ENCODE peak calls at places on chromosomes 11 and 22, in four cellular contexts. One of them, this sample, is unnamed.

GRCh38 chr11:123111465-123111864 is 49.5 kb upstream of the HSPA8 start:
- DNase-seq in IMR-90: peak
- DNase-seq in mesendoderm: peak
- DNase-seq in neuronal stem cell: peak
- DNase-seq in this sample: peak

GRCh38 chr22:37381489-37381888 is 45.8 kb downstream of the ELFN2 start:
- DNase-seq in IMR-90: peak
- DNase-seq in mesendoderm: no peak
- DNase-seq in neuronal stem cell: no peak
- DNase-seq in this sample: no peak

GRCh38 chr11:118310271-118310670 is 5.7 kb downstream of the CD3E start:
- DNase-seq in IMR-90: no peak
- DNase-seq in mesendoderm: no peak
- DNase-seq in neuronal stem cell: no peak
- DNase-seq in this sample: no peak

GRCh38 chr11:46674463-46675287 is 25.7 kb downstream of the ARHGAP1 start:
- DNase-seq in IMR-90: peak
- DNase-seq in mesendoderm: peak
- DNase-seq in neuronal stem cell: peak
- DNase-seq in this sample: peak

GRCh38 chr11:57464343-57465181 is 4.2 kb downstream of the RTN4RL2 start:
- DNase-seq in IMR-90: peak
- DNase-seq in mesendoderm: peak
- DNase-seq in neuronal stem cell: no peak
- DNase-seq in this sample: peak

GRCh38 chr11:88398372-88399140 is 61.0 kb upstream of the CTSC start:
- DNase-seq in IMR-90: peak
- DNase-seq in mesendoderm: peak
- DNase-seq in neuronal stem cell: no peak
- DNase-seq in this sample: peak

GRCh38 chr11:9142732-9143131 is 51.3 kb upstream of the SCUBE2 start:
- DNase-seq in IMR-90: no peak
- DNase-seq in mesendoderm: no peak
- DNase-seq in neuronal stem cell: no peak
- DNase-seq in this sample: no peak

GRCh38 chr11:125069008-125069407 is 5.9 kb downstream of the SLC37A2 start:
- DNase-seq in IMR-90: peak
- DNase-seq in mesendoderm: no peak
- DNase-seq in neuronal stem cell: no peak
- DNase-seq in this sample: no peak

GRCh38 chr22:46430961-46431838 is 95.7 kb downstream of the TRMU start:
- DNase-seq in IMR-90: no peak
- DNase-seq in mesendoderm: no peak
- DNase-seq in neuronal stem cell: no peak
- DNase-seq in this sample: no peak

GRCh38 chr11:94838027-94838610 is 70.0 kb downstream of the AMOTL1 start:
- DNase-seq in IMR-90: no peak
- DNase-seq in mesendoderm: no peak
- DNase-seq in neuronal stem cell: no peak
- DNase-seq in this sample: no peak

GRCh38 chr11:115659061-115659963 is 155.1 kb upstream of the CADM1 start:
- DNase-seq in IMR-90: peak
- DNase-seq in mesendoderm: peak
- DNase-seq in neuronal stem cell: no peak
- DNase-seq in this sample: no peak

GRCh38 chr22:24181996-24182560 is 791 bp downstream of the SUSD2 start:
- DNase-seq in IMR-90: no peak
- DNase-seq in mesendoderm: no peak
- DNase-seq in neuronal stem cell: no peak
- DNase-seq in this sample: no peak

GRCh38 chr11:69496202-69496557 is 14.7 kb downstream of the LINC01488 start:
- DNase-seq in IMR-90: no peak
- DNase-seq in mesendoderm: no peak
- DNase-seq in neuronal stem cell: no peak
- DNase-seq in this sample: no peak

GRCh38 chr11:111949519-111950426 is 12.6 kb downstream of the DIXDC1 start:
- DNase-seq in IMR-90: no peak
- DNase-seq in mesendoderm: no peak
- DNase-seq in neuronal stem cell: no peak
- DNase-seq in this sample: no peak

GRCh38 chr22:36734171-36735058 is 30.9 kb upstream of the CACNG2 start:
- DNase-seq in IMR-90: peak
- DNase-seq in mesendoderm: peak
- DNase-seq in neuronal stem cell: no peak
- DNase-seq in this sample: no peak

GRCh38 chr22:50440544-50441249 is 34.1 kb downstream of the SBF1 start:
- DNase-seq in IMR-90: no peak
- DNase-seq in mesendoderm: no peak
- DNase-seq in neuronal stem cell: no peak
- DNase-seq in this sample: no peak

GRCh38 chr11:126307706-126308105 is 3.8 kb downstream of the DCPS start:
- DNase-seq in IMR-90: peak
- DNase-seq in mesendoderm: peak
- DNase-seq in neuronal stem cell: no peak
- DNase-seq in this sample: peak

GRCh38 chr22:27662359-27663030 is 139.1 kb downstream of the MN1 start:
- DNase-seq in IMR-90: no peak
- DNase-seq in mesendoderm: no peak
- DNase-seq in neuronal stem cell: no peak
- DNase-seq in this sample: no peak

GRCh38 chr11:35618497-35619029 is 303 bp downstream of the FJX1 start:
- DNase-seq in IMR-90: peak
- DNase-seq in mesendoderm: no peak
- DNase-seq in neuronal stem cell: peak
- DNase-seq in this sample: peak

GRCh38 chr11:60328460-60328859 is 1.4 kb downstream of the MS4A6E start:
- DNase-seq in IMR-90: no peak
- DNase-seq in mesendoderm: no peak
- DNase-seq in neuronal stem cell: no peak
- DNase-seq in this sample: no peak

GRCh38 chr11:12717851-12718291 is 43.6 kb downstream of the TEAD1 start:
- DNase-seq in IMR-90: no peak
- DNase-seq in mesendoderm: no peak
- DNase-seq in neuronal stem cell: no peak
- DNase-seq in this sample: no peak

GRCh38 chr11:17719028-17719939 is at the start of gene MYOD1:
- DNase-seq in IMR-90: no peak
- DNase-seq in mesendoderm: peak
- DNase-seq in neuronal stem cell: no peak
- DNase-seq in this sample: peak

GRCh38 chr11:68213135-68213515 is at the start of gene KMT5B:
- DNase-seq in IMR-90: peak
- DNase-seq in mesendoderm: no peak
- DNase-seq in neuronal stem cell: peak
- DNase-seq in this sample: no peak
- H2BK120ac ChIP-seq in IMR-90: peak
- H2BK120ac ChIP-seq in mesendoderm: peak
- H2BK120ac ChIP-seq in neuronal stem cell: peak
- H2BK120ac ChIP-seq in this sample: peak

DNA sequence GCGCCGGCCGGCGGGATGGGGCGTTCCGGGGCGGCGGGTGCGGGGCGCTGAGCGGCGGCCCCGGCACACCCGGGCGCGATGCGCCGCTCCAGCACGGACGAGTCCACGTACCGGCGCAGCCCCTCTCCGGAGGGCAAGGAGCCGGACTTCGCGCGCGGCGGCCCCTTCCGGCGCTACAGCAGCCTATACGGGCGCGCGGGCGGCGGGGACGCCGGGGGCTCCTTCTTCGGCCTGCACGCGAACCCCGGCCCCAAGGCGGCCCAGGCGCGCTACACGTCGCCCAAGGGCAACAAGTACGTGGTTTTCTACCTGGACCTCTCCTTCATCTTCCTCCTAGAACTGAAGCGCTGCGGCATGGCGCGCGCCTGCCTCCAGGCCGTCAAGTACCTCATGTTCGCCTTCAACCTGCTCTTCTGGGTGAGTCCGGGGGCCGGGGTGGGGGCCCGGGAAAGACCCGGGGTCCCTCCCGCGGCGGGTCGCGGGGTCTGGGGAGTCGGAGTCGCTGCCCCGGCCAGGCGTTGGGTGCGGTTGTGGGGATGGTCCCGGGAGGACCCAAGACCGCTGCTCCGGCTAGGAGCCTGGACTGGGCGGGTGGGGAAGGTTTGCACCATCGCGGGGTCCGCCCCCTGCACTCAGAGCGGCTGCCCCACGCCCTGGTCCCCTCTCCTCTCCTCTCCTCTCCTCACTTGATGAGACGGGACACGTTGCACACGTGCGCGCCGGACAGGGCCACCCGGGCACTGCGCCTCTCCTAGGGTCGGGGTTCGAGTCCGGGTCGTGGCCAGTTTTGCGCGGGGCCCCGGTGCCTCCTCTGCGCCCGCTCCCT is 7.5 kb downstream of the TSPAN4 start:
- DNase-seq in IMR-90: no peak
- DNase-seq in mesendoderm: no peak
- DNase-seq in neuronal stem cell: no peak
- DNase-seq in this sample: peak
- H2BK120ac ChIP-seq in IMR-90: no peak
- H2BK120ac ChIP-seq in mesendoderm: no peak
- H2BK120ac ChIP-seq in neuronal stem cell: no peak
- H2BK120ac ChIP-seq in this sample: no peak

DNA sequence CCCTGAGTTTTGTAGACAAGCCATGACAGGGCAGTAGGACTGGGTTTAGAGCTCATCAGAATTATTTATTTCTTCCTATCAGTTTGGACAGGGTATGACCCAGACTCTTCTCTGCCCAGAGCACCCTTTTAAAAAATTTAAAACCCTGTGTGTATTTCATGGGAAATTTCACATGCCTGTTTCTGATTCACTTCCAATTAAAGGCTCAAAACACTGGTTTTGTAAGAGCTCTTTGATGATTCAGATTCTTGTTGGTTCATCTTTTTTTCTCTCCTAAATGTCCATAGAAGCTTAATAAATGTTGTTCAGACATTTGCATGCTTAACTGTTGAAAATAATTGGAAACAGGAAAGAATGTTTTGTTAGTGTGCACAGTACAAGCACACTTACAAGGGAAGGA is 13.8 kb downstream of the FLI1 start:
- DNase-seq in IMR-90: peak
- DNase-seq in mesendoderm: no peak
- DNase-seq in neuronal stem cell: no peak
- DNase-seq in this sample: no peak
- H2BK120ac ChIP-seq in IMR-90: peak
- H2BK120ac ChIP-seq in mesendoderm: no peak
- H2BK120ac ChIP-seq in neuronal stem cell: no peak
- H2BK120ac ChIP-seq in this sample: no peak

DNA sequence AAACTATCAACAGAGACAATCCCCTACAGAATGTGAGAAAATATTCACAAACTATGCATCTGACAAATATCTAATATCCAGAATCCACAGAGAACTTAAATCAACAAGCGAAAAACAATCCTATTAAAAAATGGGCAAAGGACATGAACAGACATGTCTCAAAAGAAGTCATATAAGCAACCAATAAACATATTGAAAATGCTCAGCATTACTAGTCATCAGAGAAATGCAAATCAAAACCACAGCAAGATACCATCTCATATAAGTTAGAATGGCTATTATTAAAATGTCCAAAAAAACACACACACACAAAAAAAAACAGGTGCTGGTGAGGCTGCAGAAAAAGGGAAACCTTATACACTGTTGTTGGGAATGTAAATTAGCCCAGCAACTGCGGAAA is 8.3 kb upstream of the OR52E8 start:
- DNase-seq in IMR-90: no peak
- DNase-seq in mesendoderm: no peak
- DNase-seq in neuronal stem cell: no peak
- DNase-seq in this sample: no peak
- H2BK120ac ChIP-seq in IMR-90: no peak
- H2BK120ac ChIP-seq in mesendoderm: no peak
- H2BK120ac ChIP-seq in neuronal stem cell: no peak
- H2BK120ac ChIP-seq in this sample: no peak

DNA sequence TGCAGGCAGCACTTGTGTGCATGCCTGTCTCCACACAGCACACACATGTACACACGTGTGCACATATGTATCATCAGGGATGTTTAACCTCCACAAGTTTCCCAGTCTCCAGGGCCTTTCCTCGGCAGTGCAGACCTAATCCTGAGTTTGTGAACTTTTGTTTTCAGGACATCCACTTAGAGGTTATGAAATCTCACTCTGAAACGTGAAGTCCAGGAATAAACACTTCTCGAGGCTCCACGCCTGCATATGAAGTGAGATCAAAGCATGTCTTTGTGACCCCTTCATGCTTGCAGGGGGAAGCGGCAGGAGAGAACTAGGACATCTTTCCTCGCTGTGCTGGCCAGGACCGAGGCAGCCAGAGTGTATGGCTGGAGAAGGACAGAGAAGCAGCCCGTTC is 3.1 kb downstream of the SHISAL1 start:
- DNase-seq in IMR-90: no peak
- DNase-seq in mesendoderm: no peak
- DNase-seq in neuronal stem cell: no peak
- DNase-seq in this sample: no peak
- H2BK120ac ChIP-seq in IMR-90: peak
- H2BK120ac ChIP-seq in mesendoderm: no peak
- H2BK120ac ChIP-seq in neuronal stem cell: no peak
- H2BK120ac ChIP-seq in this sample: no peak

GRCh38 chr11:130246270-130246669 is 68.4 kb downstream of the ZBTB44 start:
- DNase-seq in IMR-90: no peak
- DNase-seq in mesendoderm: no peak
- DNase-seq in neuronal stem cell: no peak
- DNase-seq in this sample: no peak

GRCh38 chr11:130243816-130244215 is 70.9 kb downstream of the ZBTB44 start:
- DNase-seq in IMR-90: no peak
- DNase-seq in mesendoderm: no peak
- DNase-seq in neuronal stem cell: no peak
- DNase-seq in this sample: no peak

GRCh38 chr11:130246719-130247118 is 68.0 kb downstream of the ZBTB44 start:
- DNase-seq in IMR-90: peak
- DNase-seq in mesendoderm: no peak
- DNase-seq in neuronal stem cell: no peak
- DNase-seq in this sample: no peak

GRCh38 chr11:130247289-130247688 is 67.4 kb downstream of the ZBTB44 start:
- DNase-seq in IMR-90: no peak
- DNase-seq in mesendoderm: no peak
- DNase-seq in neuronal stem cell: no peak
- DNase-seq in this sample: no peak

DNA sequence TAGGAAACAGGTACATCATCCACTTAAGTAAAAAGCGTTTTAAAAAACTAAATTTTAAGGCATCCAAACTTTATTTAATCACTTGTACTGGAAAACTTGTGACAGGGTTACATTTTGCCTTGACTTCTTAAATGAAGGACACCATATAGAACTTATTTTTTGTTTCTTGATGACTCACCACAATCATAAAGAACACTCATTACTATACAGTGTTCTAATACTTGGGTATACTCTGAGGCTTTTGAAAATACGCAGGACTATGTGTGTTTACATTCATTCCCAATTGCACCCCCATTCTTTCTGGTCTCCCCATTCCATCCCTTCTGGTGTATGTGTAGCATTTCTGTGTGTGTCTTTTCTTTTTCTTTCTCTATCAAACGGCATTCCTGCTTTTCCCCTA is 69.9 kb downstream of the ZBTB44 start:
- DNase-seq in IMR-90: no peak
- DNase-seq in mesendoderm: no peak
- DNase-seq in neuronal stem cell: no peak
- DNase-seq in this sample: no peak
- H2BK120ac ChIP-seq in IMR-90: no peak
- H2BK120ac ChIP-seq in mesendoderm: no peak
- H2BK120ac ChIP-seq in neuronal stem cell: no peak
- H2BK120ac ChIP-seq in this sample: no peak